ENCODE peak calls at places on chromosomes 11 and 22, in ten cellular contexts. I is foreskin keratinocyte, A is neural crest cell, O is mammary epithelial cell, F is GM20000, D is cardiac fibroblast, V is coronary artery, U is GM12865, R is lower lobe of right lung, J is fibroblast of lung. T is an unnamed sample.

GRCh38 chr22:43426816-43427215 is 15.0 kb downstream of the MPPED1 start:
- DNase-seq in I (no peak), A (no peak), O (no peak), F (no peak), D (no peak), V (no peak), U (no peak), R (peak; percentile 14), J (no peak), T (no peak)

GRCh38 chr11:77698896-77699295 is 61.3 kb upstream of the CLNS1A start:
- DNase-seq in I (no peak), A (no peak), O (no peak), F (no peak), D (no peak), V (no peak), U (no peak), R (no peak), J (no peak), T (no peak)

GRCh38 chr22:47551438-47551788 is 789.0 kb downstream of the TBC1D22A start:
- DNase-seq in I (no peak), A (no peak), O (no peak), F (no peak), D (no peak), V (peak; percentile 59), U (no peak), R (no peak), J (no peak), T (no peak)

GRCh38 chr11:127055240-127055639 is 54.7 kb upstream of the KIRREL3 start:
- DNase-seq in I (no peak), A (no peak), O (no peak), F (no peak), D (no peak), V (no peak), U (no peak), R (no peak), J (no peak), T (no peak)

GRCh38 chr11:17720796-17721171 is 1.4 kb downstream of the MYOD1 start:
- DNase-seq in I (no peak), A (no peak), O (no peak), F (no peak), D (no peak), V (no peak), U (no peak), R (no peak), J (no peak), T (no peak)

GRCh38 chr22:49272546-49273125 is 555.0 kb downstream of the BRD1 start:
- DNase-seq in I (no peak), A (no peak), O (no peak), F (no peak), D (no peak), V (peak; percentile 26), U (no peak), R (no peak), J (no peak), T (no peak)

GRCh38 chr11:46238078-46238966 is 39.1 kb upstream of the CREB3L1 start:
- DNase-seq in I (peak; percentile 23), A (peak; percentile 46), O (peak; percentile 32), F (peak; percentile 75), D (peak; percentile 62), V (no peak), U (no peak), R (peak; percentile 82), J (peak; percentile 61), T (peak; percentile 88)

GRCh38 chr22:32020117-32020516 is 22.9 kb upstream of the SLC5A1 start:
- DNase-seq in I (peak; percentile 99), A (no peak), O (peak; percentile 100), F (no peak), D (peak; percentile 89), V (no peak), U (no peak), R (no peak), J (peak; percentile 91), T (peak; percentile 78)

GRCh38 chr22:43002198-43002577 is 12.8 kb downstream of the PACSIN2 start:
- DNase-seq in I (peak; percentile 66), A (no peak), O (peak; percentile 81), F (no peak), D (peak; percentile 72), V (no peak), U (no peak), R (no peak), J (peak; percentile 94), T (peak; percentile 84)

GRCh38 chr22:44597616-44598015 is 99.6 kb upstream of the RTL6 start:
- DNase-seq in I (no peak), A (no peak), O (no peak), F (no peak), D (no peak), V (no peak), U (no peak), R (no peak), J (no peak), T (peak; percentile 54)

DNA sequence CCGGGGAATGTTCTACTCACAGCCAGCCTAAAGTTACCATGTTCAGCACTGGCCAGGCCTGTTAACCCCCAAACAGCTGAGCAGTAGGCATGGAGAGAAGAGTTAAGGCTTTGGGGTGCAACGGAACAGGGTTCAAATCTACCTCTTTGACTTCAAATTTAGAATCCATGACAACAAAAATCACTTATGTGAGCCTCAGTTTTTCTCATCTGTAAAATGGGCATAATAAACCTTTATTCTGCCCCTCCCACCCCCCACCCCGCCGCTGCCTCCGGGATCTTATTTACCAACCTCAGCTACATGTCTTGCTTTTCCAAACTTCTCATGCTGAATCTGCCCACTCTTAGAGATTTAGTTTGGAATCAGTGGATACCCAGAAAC is 112.8 kb upstream of the CRYBB3 start:
- DNase-seq in I (no peak), A (no peak), O (no peak), F (no peak), D (no peak), V (no peak), U (no peak), R (no peak), J (no peak), T (no peak)
- TF ChIP-seq CTCF in I (no peak), A (no peak), O (no peak), F (no peak), D (no peak), V (no peak), U (no peak), R (no peak), J (no peak), T (no peak)

DNA sequence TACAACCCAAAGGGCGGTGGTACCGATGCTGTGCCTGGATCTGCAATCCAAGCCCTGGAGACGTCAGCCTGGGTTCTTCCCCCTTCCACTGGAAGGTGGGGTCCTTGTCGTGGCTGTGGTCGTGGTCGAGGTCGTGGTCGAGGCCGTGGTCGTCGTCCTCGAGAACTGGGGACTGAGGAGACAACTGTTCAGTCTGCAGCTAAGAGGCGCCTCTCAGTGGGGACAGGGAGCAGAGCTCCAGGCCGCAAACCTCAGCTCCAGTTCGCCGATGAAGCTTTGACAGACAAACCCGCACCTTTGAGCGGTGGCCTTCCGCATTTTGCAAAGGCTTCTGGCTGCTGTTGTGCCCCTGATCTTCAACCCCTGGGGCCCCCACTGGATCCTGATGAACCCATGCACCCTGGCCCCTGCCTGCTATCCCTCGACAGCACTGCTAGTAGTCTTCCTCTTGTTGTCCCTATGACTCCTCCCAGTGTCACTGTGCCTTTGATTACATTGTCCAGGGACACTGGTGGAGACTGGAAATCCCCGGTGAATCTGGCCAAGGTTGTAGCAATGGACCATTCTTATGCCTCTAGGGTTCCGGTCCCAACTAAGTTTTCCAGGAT is 1.5 kb downstream of the KDM4F start:
- DNase-seq in I (no peak), A (no peak), O (no peak), F (no peak), D (no peak), V (no peak), U (no peak), R (no peak), J (no peak), T (no peak)
- TF ChIP-seq CTCF in I (no peak), A (no peak), O (no peak), F (no peak), D (no peak), V (no peak), U (no peak), R (no peak), J (no peak), T (no peak)

GRCh38 chr11:60629399-60629798 is 70.0 kb upstream of the MS4A8 start:
- DNase-seq in I (no peak), A (no peak), O (no peak), F (no peak), D (no peak), V (no peak), U (no peak), R (no peak), J (no peak), T (no peak)

GRCh38 chr11:60634151-60634550 is 65.3 kb upstream of the MS4A8 start:
- DNase-seq in I (no peak), A (no peak), O (no peak), F (peak; percentile 47), D (no peak), V (no peak), U (peak; percentile 68), R (no peak), J (no peak), T (no peak)

GRCh38 chr11:60631939-60632338 is 67.5 kb upstream of the MS4A8 start:
- DNase-seq in I (no peak), A (no peak), O (no peak), F (no peak), D (no peak), V (no peak), U (peak; percentile 62), R (no peak), J (no peak), T (no peak)

DNA sequence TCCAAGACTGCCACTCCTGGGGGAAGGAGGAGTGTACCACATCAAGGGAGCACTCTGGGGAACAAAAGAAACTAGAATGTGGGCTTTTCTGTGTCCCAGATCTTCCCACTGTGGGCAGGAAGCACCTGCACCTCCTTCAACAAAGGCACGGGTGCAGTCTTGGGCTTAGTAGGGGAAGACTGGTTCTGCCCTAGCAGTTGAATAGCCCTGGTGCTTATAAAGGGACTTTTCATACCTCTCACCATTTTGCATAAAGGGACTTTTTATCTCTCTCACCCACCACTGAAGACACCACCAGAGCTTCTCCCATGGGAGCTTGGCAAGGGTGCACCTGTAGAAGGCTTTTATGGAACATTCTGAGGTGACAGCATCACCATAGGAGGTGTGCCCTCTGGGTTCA is 65.8 kb upstream of the MS4A8 start:
- DNase-seq in I (no peak), A (no peak), O (no peak), F (peak; percentile 45), D (no peak), V (no peak), U (peak; percentile 75), R (no peak), J (no peak), T (no peak)
- TF ChIP-seq CTCF in I (no peak), A (no peak), O (no peak), F (no peak), D (no peak), V (no peak), U (no peak), R (no peak), J (no peak), T (no peak)

DNA sequence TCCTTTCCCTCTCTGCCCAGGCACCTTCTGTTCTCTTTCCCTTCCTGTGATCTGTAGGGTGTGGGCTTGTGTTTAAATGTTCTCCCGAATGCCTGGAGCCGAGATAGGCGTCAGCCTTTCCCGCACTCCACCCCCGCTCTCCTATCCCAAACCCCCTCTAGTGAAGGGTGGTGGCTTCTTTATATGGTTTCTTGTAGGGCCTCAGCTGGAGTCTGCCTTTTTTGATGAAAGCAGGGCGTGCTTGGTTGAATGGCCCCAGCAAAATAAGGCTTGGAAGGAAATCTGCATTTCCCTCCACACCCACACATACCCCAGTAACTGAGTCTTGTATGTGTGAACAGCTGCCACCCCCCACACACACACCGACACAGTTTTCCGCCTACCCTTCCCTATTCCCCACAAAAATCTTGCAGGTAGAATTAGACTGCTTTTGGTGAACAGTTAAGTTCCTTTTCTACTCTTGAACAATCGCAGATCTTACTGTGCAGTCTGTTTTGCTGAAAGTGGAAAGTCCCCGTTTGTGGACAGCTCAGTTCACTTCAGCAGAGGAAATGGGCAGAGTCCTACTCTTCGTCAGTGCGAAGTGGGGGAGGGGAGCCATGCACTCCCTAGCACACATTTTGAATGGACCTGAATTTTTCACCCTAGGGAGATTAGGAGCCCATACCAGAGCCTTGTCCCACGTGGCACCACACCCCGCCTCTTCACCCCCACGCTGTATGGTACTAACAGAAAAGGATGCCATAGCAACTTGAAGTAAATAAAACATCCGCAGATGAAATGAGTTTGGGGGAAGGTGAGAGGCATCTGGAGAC is 25.5 kb upstream of the GRK2 start:
- DNase-seq in I (peak; percentile 64), A (no peak), O (peak; percentile 85), F (peak; percentile 66), D (peak; percentile 84), V (peak; percentile 85), U (peak; percentile 92), R (peak; percentile 85), J (peak; percentile 70), T (peak; percentile 57)
- TF ChIP-seq CTCF in I (no peak), A (no peak), O (no peak), F (no peak), D (no peak), V (no peak), U (no peak), R (no peak), J (no peak), T (no peak)

T was measured in foreskin fibroblast.